ENCODE peak calls at places on chromosome 2, in seven cellular contexts. One of them, this sample, is unnamed.

GRCh38 chr2:237122214-237122666 is 36.6 kb downstream of the COPS8 start:
- DNase-seq in H9: peak
- DNase-seq in HFF-Myc: peak
- DNase-seq in heart left ventricle: peak
- DNase-seq in foreskin fibroblast: peak
- DNase-seq in mammary epithelial cell: peak
- DNase-seq in GM12878: no peak
- DNase-seq in this sample: peak

GRCh38 chr2:88832256-88832991 is 141.0 kb downstream of the RPIA start:
- DNase-seq in H9: no peak
- DNase-seq in HFF-Myc: no peak
- DNase-seq in heart left ventricle: no peak
- DNase-seq in foreskin fibroblast: no peak
- DNase-seq in mammary epithelial cell: no peak
- DNase-seq in GM12878: no peak
- DNase-seq in this sample: no peak

GRCh38 chr2:232276739-232277313 is 101.7 kb upstream of the ALPP start:
- DNase-seq in H9: peak
- DNase-seq in HFF-Myc: no peak
- DNase-seq in heart left ventricle: no peak
- DNase-seq in foreskin fibroblast: no peak
- DNase-seq in mammary epithelial cell: no peak
- DNase-seq in GM12878: no peak
- DNase-seq in this sample: no peak

GRCh38 chr2:56450772-56451171 is 267.0 kb downstream of the CCDC85A start:
- DNase-seq in H9: no peak
- DNase-seq in HFF-Myc: no peak
- DNase-seq in heart left ventricle: no peak
- DNase-seq in foreskin fibroblast: no peak
- DNase-seq in mammary epithelial cell: no peak
- DNase-seq in GM12878: no peak
- DNase-seq in this sample: no peak

GRCh38 chr2:230326453-230327417 is at the start of gene SP140L:
- DNase-seq in H9: no peak
- DNase-seq in HFF-Myc: peak
- DNase-seq in heart left ventricle: peak
- DNase-seq in foreskin fibroblast: peak
- DNase-seq in mammary epithelial cell: peak
- DNase-seq in GM12878: peak
- DNase-seq in this sample: peak

GRCh38 chr2:131039535-131039907 is 53.7 kb downstream of the FAM168B start:
- DNase-seq in H9: no peak
- DNase-seq in HFF-Myc: no peak
- DNase-seq in heart left ventricle: no peak
- DNase-seq in foreskin fibroblast: no peak
- DNase-seq in mammary epithelial cell: no peak
- DNase-seq in GM12878: no peak
- DNase-seq in this sample: no peak

GRCh38 chr2:101612019-101612418 is 85.5 kb upstream of the MAP4K4 start:
- DNase-seq in H9: no peak
- DNase-seq in HFF-Myc: no peak
- DNase-seq in heart left ventricle: no peak
- DNase-seq in foreskin fibroblast: no peak
- DNase-seq in mammary epithelial cell: no peak
- DNase-seq in GM12878: no peak
- DNase-seq in this sample: no peak

GRCh38 chr2:1593371-1594205 is 150.7 kb downstream of the PXDN start:
- DNase-seq in H9: peak
- DNase-seq in HFF-Myc: peak
- DNase-seq in heart left ventricle: peak
- DNase-seq in foreskin fibroblast: peak
- DNase-seq in mammary epithelial cell: peak
- DNase-seq in GM12878: no peak
- DNase-seq in this sample: no peak

GRCh38 chr2:15813481-15814266 is 126.7 kb upstream of the MYCN start:
- DNase-seq in H9: no peak
- DNase-seq in HFF-Myc: no peak
- DNase-seq in heart left ventricle: no peak
- DNase-seq in foreskin fibroblast: no peak
- DNase-seq in mammary epithelial cell: no peak
- DNase-seq in GM12878: no peak
- DNase-seq in this sample: no peak

GRCh38 chr2:128086244-128086643 is 4.8 kb upstream of the UGGT1 start:
- DNase-seq in H9: no peak
- DNase-seq in HFF-Myc: no peak
- DNase-seq in heart left ventricle: no peak
- DNase-seq in foreskin fibroblast: no peak
- DNase-seq in mammary epithelial cell: no peak
- DNase-seq in GM12878: no peak
- DNase-seq in this sample: no peak

GRCh38 chr2:188580738-188581137 is 289.1 kb downstream of the GULP1 start:
- DNase-seq in H9: no peak
- DNase-seq in HFF-Myc: no peak
- DNase-seq in heart left ventricle: no peak
- DNase-seq in foreskin fibroblast: no peak
- DNase-seq in mammary epithelial cell: peak
- DNase-seq in GM12878: no peak
- DNase-seq in this sample: no peak

GRCh38 chr2:3789246-3789645 is 85.9 kb downstream of the DCDC2C start:
- DNase-seq in H9: no peak
- DNase-seq in HFF-Myc: no peak
- DNase-seq in heart left ventricle: no peak
- DNase-seq in foreskin fibroblast: no peak
- DNase-seq in mammary epithelial cell: no peak
- DNase-seq in GM12878: no peak
- DNase-seq in this sample: no peak

GRCh38 chr2:86518498-86518897 is 44.7 kb downstream of the CHMP3 start:
- DNase-seq in H9: no peak
- DNase-seq in HFF-Myc: peak
- DNase-seq in heart left ventricle: no peak
- DNase-seq in foreskin fibroblast: peak
- DNase-seq in mammary epithelial cell: peak
- DNase-seq in GM12878: no peak
- DNase-seq in this sample: peak

GRCh38 chr2:86521922-86522321 is 41.3 kb downstream of the CHMP3 start:
- DNase-seq in H9: no peak
- DNase-seq in HFF-Myc: no peak
- DNase-seq in heart left ventricle: no peak
- DNase-seq in foreskin fibroblast: no peak
- DNase-seq in mammary epithelial cell: no peak
- DNase-seq in GM12878: no peak
- DNase-seq in this sample: no peak

GRCh38 chr2:86522711-86523110 is 40.5 kb downstream of the CHMP3 start:
- DNase-seq in H9: no peak
- DNase-seq in HFF-Myc: no peak
- DNase-seq in heart left ventricle: no peak
- DNase-seq in foreskin fibroblast: no peak
- DNase-seq in mammary epithelial cell: no peak
- DNase-seq in GM12878: no peak
- DNase-seq in this sample: no peak

GRCh38 chr2:86519349-86519748 is 43.9 kb downstream of the CHMP3 start:
- DNase-seq in H9: no peak
- DNase-seq in HFF-Myc: no peak
- DNase-seq in heart left ventricle: no peak
- DNase-seq in foreskin fibroblast: peak
- DNase-seq in mammary epithelial cell: no peak
- DNase-seq in GM12878: no peak
- DNase-seq in this sample: no peak

GRCh38 chr2:86520153-86520552 is 43.1 kb downstream of the CHMP3 start:
- DNase-seq in H9: no peak
- DNase-seq in HFF-Myc: no peak
- DNase-seq in heart left ventricle: no peak
- DNase-seq in foreskin fibroblast: no peak
- DNase-seq in mammary epithelial cell: no peak
- DNase-seq in GM12878: no peak
- DNase-seq in this sample: no peak
- TF ChIP-seq CTCF in H9: peak
- TF ChIP-seq CTCF in HFF-Myc: no peak
- TF ChIP-seq CTCF in heart left ventricle: no peak
- TF ChIP-seq CTCF in foreskin fibroblast: no peak
- TF ChIP-seq CTCF in mammary epithelial cell: peak
- TF ChIP-seq CTCF in GM12878: no peak
- TF ChIP-seq CTCF in this sample: no peak

GRCh38 chr2:46615555-46616487 is 136.5 kb downstream of the TMEM247 start:
- DNase-seq in H9: no peak
- DNase-seq in HFF-Myc: no peak
- DNase-seq in heart left ventricle: no peak
- DNase-seq in foreskin fibroblast: peak
- DNase-seq in mammary epithelial cell: no peak
- DNase-seq in GM12878: no peak
- DNase-seq in this sample: no peak
- TF ChIP-seq CTCF in H9: no peak
- TF ChIP-seq CTCF in HFF-Myc: no peak
- TF ChIP-seq CTCF in heart left ventricle: peak
- TF ChIP-seq CTCF in foreskin fibroblast: peak
- TF ChIP-seq CTCF in mammary epithelial cell: peak
- TF ChIP-seq CTCF in GM12878: peak
- TF ChIP-seq CTCF in this sample: no peak

GRCh38 chr2:200795044-200795443 is 16.7 kb upstream of the BZW1 start:
- DNase-seq in H9: peak
- DNase-seq in HFF-Myc: no peak
- DNase-seq in heart left ventricle: no peak
- DNase-seq in foreskin fibroblast: peak
- DNase-seq in mammary epithelial cell: no peak
- DNase-seq in GM12878: no peak
- DNase-seq in this sample: no peak
- TF ChIP-seq CTCF in H9: peak
- TF ChIP-seq CTCF in HFF-Myc: no peak
- TF ChIP-seq CTCF in heart left ventricle: peak
- TF ChIP-seq CTCF in foreskin fibroblast: no peak
- TF ChIP-seq CTCF in mammary epithelial cell: no peak
- TF ChIP-seq CTCF in GM12878: no peak
- TF ChIP-seq CTCF in this sample: no peak

DNA sequence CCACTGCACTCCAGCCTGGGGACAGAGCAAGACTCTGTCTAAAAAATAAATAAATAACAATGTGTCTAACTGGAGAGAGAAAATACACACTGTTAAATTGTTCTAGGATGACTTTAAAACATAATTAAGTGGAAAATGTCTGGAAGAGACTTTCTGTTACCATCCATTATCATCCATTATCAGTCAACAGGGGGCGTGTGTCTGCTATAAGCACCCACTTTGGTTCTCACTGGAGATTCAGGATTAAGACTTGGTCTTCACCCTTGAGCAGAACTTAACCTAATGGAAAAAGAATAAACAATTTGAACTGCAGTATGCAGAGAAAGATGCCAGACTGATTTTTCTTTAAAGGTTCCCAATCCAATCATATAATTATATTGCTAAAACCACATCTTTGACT is 999.8 kb upstream of the GYPC start:
- DNase-seq in H9: no peak
- DNase-seq in HFF-Myc: no peak
- DNase-seq in heart left ventricle: no peak
- DNase-seq in foreskin fibroblast: no peak
- DNase-seq in mammary epithelial cell: no peak
- DNase-seq in GM12878: no peak
- DNase-seq in this sample: no peak
- TF ChIP-seq CTCF in H9: peak
- TF ChIP-seq CTCF in HFF-Myc: no peak
- TF ChIP-seq CTCF in heart left ventricle: no peak
- TF ChIP-seq CTCF in foreskin fibroblast: no peak
- TF ChIP-seq CTCF in mammary epithelial cell: no peak
- TF ChIP-seq CTCF in GM12878: no peak
- TF ChIP-seq CTCF in this sample: no peak

GRCh38 chr2:54083440-54083839 is 32.0 kb upstream of the ACYP2 start:
- DNase-seq in H9: no peak
- DNase-seq in HFF-Myc: no peak
- DNase-seq in heart left ventricle: no peak
- DNase-seq in foreskin fibroblast: peak
- DNase-seq in mammary epithelial cell: no peak
- DNase-seq in GM12878: no peak
- DNase-seq in this sample: no peak

GRCh38 chr2:54083021-54083420 is 32.4 kb upstream of the ACYP2 start:
- DNase-seq in H9: peak
- DNase-seq in HFF-Myc: no peak
- DNase-seq in heart left ventricle: no peak
- DNase-seq in foreskin fibroblast: no peak
- DNase-seq in mammary epithelial cell: no peak
- DNase-seq in GM12878: no peak
- DNase-seq in this sample: no peak

GRCh38 chr2:54086157-54086556 is 29.3 kb upstream of the ACYP2 start:
- DNase-seq in H9: no peak
- DNase-seq in HFF-Myc: no peak
- DNase-seq in heart left ventricle: no peak
- DNase-seq in foreskin fibroblast: no peak
- DNase-seq in mammary epithelial cell: no peak
- DNase-seq in GM12878: no peak
- DNase-seq in this sample: no peak

GRCh38 chr2:54085069-54085468 is 30.3 kb upstream of the ACYP2 start:
- DNase-seq in H9: no peak
- DNase-seq in HFF-Myc: no peak
- DNase-seq in heart left ventricle: no peak
- DNase-seq in foreskin fibroblast: no peak
- DNase-seq in mammary epithelial cell: no peak
- DNase-seq in GM12878: no peak
- DNase-seq in this sample: no peak

DNA sequence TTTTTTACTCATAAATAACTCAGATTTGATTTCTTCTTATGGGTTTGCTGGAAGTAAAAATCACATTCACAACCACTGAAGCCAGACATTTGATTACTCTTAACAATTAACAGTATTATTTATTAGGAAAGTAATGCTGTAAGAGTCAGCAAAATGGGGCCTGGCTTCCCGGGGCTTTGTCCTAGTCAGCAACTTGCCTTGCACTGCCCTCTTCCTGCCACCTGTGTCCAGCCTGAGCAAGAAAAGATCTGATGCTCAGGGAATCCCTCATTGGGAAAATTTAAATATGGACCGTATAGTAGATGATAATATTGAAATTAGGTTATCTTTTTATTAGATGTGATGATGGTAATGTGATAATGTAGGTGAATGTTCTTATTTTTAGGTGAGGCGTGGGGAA is 30.8 kb upstream of the ACYP2 start:
- DNase-seq in H9: no peak
- DNase-seq in HFF-Myc: no peak
- DNase-seq in heart left ventricle: no peak
- DNase-seq in foreskin fibroblast: peak
- DNase-seq in mammary epithelial cell: peak
- DNase-seq in GM12878: no peak
- DNase-seq in this sample: peak
- TF ChIP-seq CTCF in H9: peak
- TF ChIP-seq CTCF in HFF-Myc: peak
- TF ChIP-seq CTCF in heart left ventricle: peak
- TF ChIP-seq CTCF in foreskin fibroblast: peak
- TF ChIP-seq CTCF in mammary epithelial cell: peak
- TF ChIP-seq CTCF in GM12878: peak
- TF ChIP-seq CTCF in this sample: no peak